ENCODE peak calls at places on chromosomes 12 and 14, in four cellular contexts. One of them, this sample, is unnamed.

GRCh38 chr14:106291626-106292025 is 765.2 kb downstream of the TMEM121 start:
- DNase-seq in H9: no peak
- DNase-seq in H1: no peak
- DNase-seq in IMR-90: no peak
- DNase-seq in this sample: no peak

GRCh38 chr14:89477391-89477790 is 60.4 kb upstream of the FOXN3 start:
- DNase-seq in H9: no peak
- DNase-seq in H1: no peak
- DNase-seq in IMR-90: no peak
- DNase-seq in this sample: peak; percentile 62

GRCh38 chr12:51626115-51626514 is 35.1 kb downstream of the SCN8A start:
- DNase-seq in H9: no peak
- DNase-seq in H1: no peak
- DNase-seq in IMR-90: no peak
- DNase-seq in this sample: no peak

GRCh38 chr12:53217930-53218307 is 10.9 kb upstream of the ITGB7 start:
- DNase-seq in H9: peak; percentile 51
- DNase-seq in H1: no peak
- DNase-seq in IMR-90: peak; percentile 27
- DNase-seq in this sample: no peak

GRCh38 chr14:100317897-100318808 is 5.0 kb upstream of the SLC25A47 start:
- DNase-seq in H9: peak; percentile 81
- DNase-seq in H1: peak; percentile 92
- DNase-seq in IMR-90: peak; percentile 26
- DNase-seq in this sample: peak; percentile 79

GRCh38 chr14:69580009-69580577 is 5.4 kb upstream of the CCDC177 start:
- DNase-seq in H9: peak; percentile 83
- DNase-seq in H1: peak; percentile 76
- DNase-seq in IMR-90: peak; percentile 96
- DNase-seq in this sample: peak; percentile 91

GRCh38 chr14:34933301-34933700 is 49.5 kb upstream of the SRP54 start:
- DNase-seq in H9: no peak
- DNase-seq in H1: no peak
- DNase-seq in IMR-90: no peak
- DNase-seq in this sample: no peak

GRCh38 chr12:28378749-28379148 is 188.5 kb downstream of the CCDC91 start:
- DNase-seq in H9: no peak
- DNase-seq in H1: no peak
- DNase-seq in IMR-90: peak; percentile 57
- DNase-seq in this sample: no peak

GRCh38 chr14:42316746-42317145 is 710.1 kb downstream of the LRFN5 start:
- DNase-seq in H9: no peak
- DNase-seq in H1: no peak
- DNase-seq in IMR-90: no peak
- DNase-seq in this sample: no peak

GRCh38 chr12:106495354-106495965 is 87.3 kb upstream of the RFX4 start:
- DNase-seq in H9: no peak
- DNase-seq in H1: no peak
- DNase-seq in IMR-90: no peak
- DNase-seq in this sample: no peak

GRCh38 chr12:128336506-128336905 is 69.5 kb downstream of the TMEM132C start:
- DNase-seq in H9: no peak
- DNase-seq in H1: no peak
- DNase-seq in IMR-90: no peak
- DNase-seq in this sample: no peak

GRCh38 chr12:124626841-124627502 is 59.6 kb upstream of the NCOR2 start:
- DNase-seq in H9: no peak
- DNase-seq in H1: no peak
- DNase-seq in IMR-90: peak; percentile 43
- DNase-seq in this sample: no peak

GRCh38 chr12:2234951-2235350 is 182.2 kb downstream of the CACNA1C start:
- DNase-seq in H9: no peak
- DNase-seq in H1: no peak
- DNase-seq in IMR-90: no peak
- DNase-seq in this sample: no peak

GRCh38 chr14:79551591-79551990 is 659.7 kb downstream of the DIO2 start:
- DNase-seq in H9: no peak
- DNase-seq in H1: no peak
- DNase-seq in IMR-90: no peak
- DNase-seq in this sample: no peak

GRCh38 chr12:50845021-50845647 is 2.4 kb downstream of the TMPRSS12 start:
- DNase-seq in H9: no peak
- DNase-seq in H1: no peak
- DNase-seq in IMR-90: peak; percentile 33
- DNase-seq in this sample: no peak

GRCh38 chr12:115155665-115156645 is 472.0 kb upstream of the TBX3 start:
- DNase-seq in H9: no peak
- DNase-seq in H1: no peak
- DNase-seq in IMR-90: peak; percentile 95
- DNase-seq in this sample: peak; percentile 81

GRCh38 chr14:58752782-58753181 is 115.0 kb downstream of the DACT1 start:
- DNase-seq in H9: no peak
- DNase-seq in H1: no peak
- DNase-seq in IMR-90: no peak
- DNase-seq in this sample: no peak

GRCh38 chr14:21078726-21079125 is 8.6 kb downstream of the ARHGEF40 start:
- DNase-seq in H9: no peak
- DNase-seq in H1: no peak
- DNase-seq in IMR-90: no peak
- DNase-seq in this sample: no peak

GRCh38 chr14:77122555-77123125 is 19.0 kb downstream of the ZDHHC22 start:
- DNase-seq in H9: peak; percentile 18
- DNase-seq in H1: no peak
- DNase-seq in IMR-90: no peak
- DNase-seq in this sample: no peak

GRCh38 chr14:37869633-37870032 is 274.2 kb downstream of the TTC6 start:
- DNase-seq in H9: no peak
- DNase-seq in H1: no peak
- DNase-seq in IMR-90: no peak
- DNase-seq in this sample: no peak

GRCh38 chr14:77593501-77593911 is 22.9 kb downstream of the SPTLC2 start:
- DNase-seq in H9: no peak
- DNase-seq in H1: no peak
- DNase-seq in IMR-90: peak; percentile 60
- DNase-seq in this sample: no peak

GRCh38 chr12:109632299-109632698 is 58.7 kb downstream of the MVK start:
- DNase-seq in H9: no peak
- DNase-seq in H1: no peak
- DNase-seq in IMR-90: no peak
- DNase-seq in this sample: no peak

GRCh38 chr12:109637341-109637740 is 63.7 kb downstream of the MVK start:
- DNase-seq in H9: no peak
- DNase-seq in H1: no peak
- DNase-seq in IMR-90: no peak
- DNase-seq in this sample: no peak

GRCh38 chr12:109638735-109639134 is 65.1 kb downstream of the MVK start:
- DNase-seq in H9: no peak
- DNase-seq in H1: no peak
- DNase-seq in IMR-90: no peak
- DNase-seq in this sample: no peak

GRCh38 chr12:109637996-109638395 is 64.4 kb downstream of the MVK start:
- DNase-seq in H9: no peak
- DNase-seq in H1: no peak
- DNase-seq in IMR-90: no peak
- DNase-seq in this sample: no peak

GRCh38 chr12:109635717-109636116 is 62.1 kb downstream of the MVK start:
- DNase-seq in H9: no peak
- DNase-seq in H1: no peak
- DNase-seq in IMR-90: no peak
- DNase-seq in this sample: no peak
- H3K56ac ChIP-seq in H9: peak overlapping the region; percentile 84
- H3K56ac ChIP-seq in H1: peak overlapping the region; percentile 80
- H3K56ac ChIP-seq in IMR-90: no peak overlapping the region
- H3K56ac ChIP-seq in this sample: no peak overlapping the region

GRCh38 chr12:113226696-113227095 is 5.4 kb downstream of the TPCN1 start:
- DNase-seq in H9: no peak
- DNase-seq in H1: no peak
- DNase-seq in IMR-90: no peak
- DNase-seq in this sample: no peak

GRCh38 chr12:113227169-113227568 is 5.9 kb downstream of the TPCN1 start:
- DNase-seq in H9: no peak
- DNase-seq in H1: no peak
- DNase-seq in IMR-90: no peak
- DNase-seq in this sample: no peak

GRCh38 chr12:113228394-113229028 is 7.2 kb downstream of the TPCN1 start:
- DNase-seq in H9: no peak
- DNase-seq in H1: no peak
- DNase-seq in IMR-90: no peak
- DNase-seq in this sample: no peak

GRCh38 chr12:113230315-113231274 is 9.3 kb downstream of the TPCN1 start:
- DNase-seq in H9: no peak
- DNase-seq in H1: no peak
- DNase-seq in IMR-90: no peak
- DNase-seq in this sample: peak; percentile 59

GRCh38 chr12:113227686-113228391 is 6.6 kb downstream of the TPCN1 start:
- DNase-seq in H9: no peak
- DNase-seq in H1: no peak
- DNase-seq in IMR-90: no peak
- DNase-seq in this sample: no peak
- H4K8ac ChIP-seq in H9: no peak overlapping the region
- H4K8ac ChIP-seq in H1: no peak overlapping the region
- H4K8ac ChIP-seq in IMR-90: no peak overlapping the region
- H4K8ac ChIP-seq in this sample: no peak overlapping the region

GRCh38 chr14:73759183-73759713 is 45.1 kb upstream of the PNMA1 start:
- DNase-seq in H9: no peak
- DNase-seq in H1: no peak
- DNase-seq in IMR-90: peak; percentile 50
- DNase-seq in this sample: no peak
- H3K56ac ChIP-seq in H9: no peak overlapping the region
- H3K56ac ChIP-seq in H1: no peak overlapping the region
- H3K56ac ChIP-seq in IMR-90: no peak overlapping the region
- H3K56ac ChIP-seq in this sample: peak overlapping the region; percentile 93

GRCh38 chr12:54331461-54331860 is 6.5 kb downstream of the COPZ1 start:
- DNase-seq in H9: no peak
- DNase-seq in H1: no peak
- DNase-seq in IMR-90: no peak
- DNase-seq in this sample: no peak
- H4K8ac ChIP-seq in H9: no peak overlapping the region
- H4K8ac ChIP-seq in H1: no peak overlapping the region
- H4K8ac ChIP-seq in IMR-90: no peak overlapping the region
- H4K8ac ChIP-seq in this sample: no peak overlapping the region

GRCh38 chr12:11897923-11898322 is 172.8 kb upstream of the BCL2L14 start:
- DNase-seq in H9: no peak
- DNase-seq in H1: no peak
- DNase-seq in IMR-90: no peak
- DNase-seq in this sample: no peak
- H3K56ac ChIP-seq in H9: no peak overlapping the region
- H3K56ac ChIP-seq in H1: no peak overlapping the region
- H3K56ac ChIP-seq in IMR-90: no peak overlapping the region
- H3K56ac ChIP-seq in this sample: no peak overlapping the region

DNA sequence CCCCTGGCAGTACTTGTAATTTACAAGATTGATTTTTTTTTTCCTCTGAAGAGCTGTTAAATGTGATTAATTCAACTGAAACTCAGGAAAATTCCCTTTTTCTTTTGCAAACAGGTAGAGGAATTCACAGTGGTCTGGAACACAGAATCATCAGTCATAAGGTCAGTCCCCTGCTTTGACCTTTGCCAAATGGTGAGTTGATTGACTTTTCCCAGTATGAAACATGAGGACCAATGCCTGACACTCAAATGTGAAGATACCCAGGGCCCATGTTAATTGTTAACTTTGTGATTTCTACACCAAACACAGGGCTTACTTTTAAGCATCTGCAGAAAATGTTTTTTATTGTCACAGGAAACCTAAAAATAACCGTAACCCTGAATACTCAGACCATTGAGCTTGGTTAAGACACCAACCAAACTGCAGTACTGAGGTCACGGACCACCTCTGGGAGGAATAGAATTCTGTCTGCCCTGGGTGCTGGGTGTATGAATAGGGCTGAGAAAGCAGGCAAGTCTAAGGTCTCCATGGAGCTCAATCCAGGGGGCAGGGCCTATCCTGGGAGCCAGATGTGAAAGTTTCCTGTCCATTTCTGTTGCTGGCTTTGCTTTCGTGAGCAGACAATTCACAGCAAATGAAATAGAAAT is 192.4 kb downstream of the TMX1 start:
- DNase-seq in H9: no peak
- DNase-seq in H1: no peak
- DNase-seq in IMR-90: no peak
- DNase-seq in this sample: no peak
- H4K8ac ChIP-seq in H9: no peak overlapping the region
- H4K8ac ChIP-seq in H1: no peak overlapping the region
- H4K8ac ChIP-seq in IMR-90: no peak overlapping the region
- H4K8ac ChIP-seq in this sample: no peak overlapping the region

DNA sequence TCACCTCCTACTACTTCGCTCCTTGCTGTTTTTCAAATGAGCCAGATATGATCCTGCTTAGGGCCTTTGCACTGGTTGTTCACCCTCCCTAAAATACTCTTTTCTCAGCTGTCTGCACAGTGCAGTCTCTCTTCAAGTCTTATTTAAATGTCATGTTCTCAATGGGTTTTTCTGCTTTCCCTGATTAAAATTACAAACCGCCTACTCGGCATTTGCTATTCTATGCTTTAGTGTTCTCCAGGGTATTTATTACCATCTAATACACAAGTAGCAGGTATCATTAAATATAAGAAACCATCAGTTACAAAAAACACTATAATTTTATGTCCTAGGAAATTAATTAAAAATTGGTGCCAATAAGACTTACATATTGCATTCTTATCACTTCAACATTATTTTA is 108.0 kb upstream of the TMTC1 start:
- DNase-seq in H9: no peak
- DNase-seq in H1: no peak
- DNase-seq in IMR-90: no peak
- DNase-seq in this sample: no peak
- H3K56ac ChIP-seq in H9: no peak overlapping the region
- H3K56ac ChIP-seq in H1: no peak overlapping the region
- H3K56ac ChIP-seq in IMR-90: no peak overlapping the region
- H3K56ac ChIP-seq in this sample: no peak overlapping the region

This sample was measured in mesendoderm.